ENCODE peak calls at places on chromosomes 7 and 10, in nine cellular contexts. Q is H1, J is astrocyte, T is endodermal cell, E is fibroblast of lung, K is IMR-90, F is adipocyte, M is MM.1S, C is neural progenitor cell. X is an unnamed sample.

GRCh38 chr7:5574770-5575269 is 151.2 kb upstream of the TNRC18 start:
- DNase-seq in M (no peak), Q (peak), K (no peak), J (no peak), F (no peak), E (no peak), C (peak), T (peak), X (peak)

GRCh38 chr7:106239406-106239805 is 45.4 kb downstream of the NAMPT start:
- DNase-seq in C (no peak), F (peak), J (no peak), Q (no peak), M (no peak), T (no peak), K (no peak), E (no peak), X (no peak)

GRCh38 chr10:70432561-70433263 is 8.8 kb downstream of the NODAL start:
- DNase-seq in T (no peak), J (no peak), E (no peak), F (no peak), C (no peak), K (no peak), Q (no peak), M (no peak), X (no peak)

GRCh38 chr10:129848571-129849451 is 115.3 kb downstream of the EBF3 start:
- DNase-seq in F (no peak), T (no peak), J (no peak), C (no peak), K (no peak), M (no peak), E (no peak), Q (no peak), X (no peak)

GRCh38 chr7:15457959-15458955 is 103.6 kb downstream of the AGMO start:
- DNase-seq in C (no peak), T (no peak), K (no peak), E (no peak), Q (no peak), M (no peak), J (no peak), F (peak), X (no peak)

GRCh38 chr7:46291064-46291463 is 370.0 kb upstream of the IGFBP3 start:
- DNase-seq in K (peak), J (peak), E (peak), F (peak), M (no peak), C (no peak), T (no peak), Q (no peak), X (no peak)

GRCh38 chr10:7515549-7515948 is 104.7 kb upstream of the SFMBT2 start:
- DNase-seq in K (no peak), M (no peak), C (no peak), F (no peak), E (no peak), J (no peak), Q (no peak), T (no peak), X (no peak)

GRCh38 chr10:120460776-120461175 is 3.7 kb downstream of the PLPP4 start:
- DNase-seq in Q (no peak), K (peak), J (peak), T (no peak), C (no peak), M (no peak), F (peak), E (peak), X (peak)

GRCh38 chr7:69395072-69395714 is 203.1 kb upstream of the AUTS2 start:
- DNase-seq in M (no peak), Q (no peak), J (peak), E (peak), T (peak), K (no peak), F (peak), C (no peak), X (no peak)

GRCh38 chr7:34849966-34850365 is 187.3 kb downstream of the DPY19L1 start:
- DNase-seq in E (no peak), M (no peak), Q (no peak), J (no peak), K (no peak), C (no peak), F (no peak), T (no peak), X (no peak)

GRCh38 chr10:67676208-67676825 is 19.7 kb downstream of the CTNNA3 start:
- DNase-seq in J (no peak), F (no peak), E (no peak), K (no peak), M (no peak), C (no peak), T (no peak), Q (no peak), X (no peak)

GRCh38 chr7:24854866-24855265 is 97.6 kb upstream of the GSDME start:
- DNase-seq in F (peak), M (no peak), T (no peak), K (peak), Q (no peak), J (peak), C (no peak), E (peak), X (no peak)

GRCh38 chr7:71733108-71733870 is 601.3 kb downstream of the GALNT17 start:
- DNase-seq in J (peak), Q (peak), M (peak), E (peak), K (peak), C (peak), F (peak), T (peak), X (peak)
- H3K9ac ChIP-seq in J (no peak), Q (no peak), M (no peak), E (no peak), K (no peak), C (no peak), F (no peak), T (no peak), X (no peak)

DNA sequence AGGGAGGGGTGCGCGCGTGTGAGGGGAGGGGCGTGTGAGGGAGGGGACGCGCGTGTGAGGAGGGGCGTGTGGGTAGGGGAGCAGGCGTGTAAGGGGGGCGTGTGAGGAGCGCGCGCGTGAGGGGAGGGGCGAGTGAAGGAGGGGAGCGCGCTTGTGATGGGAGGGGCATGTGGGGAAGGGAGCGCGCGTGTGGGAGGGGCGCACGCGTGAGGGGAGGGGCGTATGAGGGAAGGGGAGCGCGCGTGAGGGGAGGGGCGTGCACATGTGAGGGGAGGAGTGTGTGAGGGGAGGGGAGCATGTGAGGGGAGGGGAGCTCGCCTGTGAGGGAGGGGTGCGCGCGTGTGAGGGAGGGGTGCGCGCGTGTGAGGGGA is 19.1 kb downstream of the MXI1 start:
- DNase-seq in J (peak), M (peak), E (peak), K (peak), F (peak), T (peak), Q (peak), C (peak), X (peak)
- H3K9ac ChIP-seq in J (peak), M (no peak), E (no peak), K (peak), F (no peak), T (no peak), Q (no peak), C (no peak), X (no peak)

GRCh38 chr7:88309845-88310244 is 3.2 kb upstream of the STEAP4 start:
- DNase-seq in Q (no peak), F (no peak), M (no peak), T (no peak), C (no peak), K (no peak), E (no peak), J (no peak), X (no peak)

GRCh38 chr7:88307412-88307811 is 718 bp upstream of the STEAP4 start:
- DNase-seq in C (no peak), F (no peak), M (no peak), E (no peak), T (no peak), Q (no peak), J (no peak), K (no peak), X (no peak)

GRCh38 chr7:88307841-88308240 is 1.1 kb upstream of the STEAP4 start:
- DNase-seq in F (no peak), Q (no peak), J (no peak), E (no peak), K (no peak), T (no peak), M (no peak), C (no peak), X (no peak)

GRCh38 chr7:88305044-88305443 is 1.6 kb downstream of the STEAP4 start:
- DNase-seq in E (no peak), C (no peak), F (no peak), K (no peak), J (no peak), T (no peak), Q (no peak), M (no peak), X (no peak)

DNA sequence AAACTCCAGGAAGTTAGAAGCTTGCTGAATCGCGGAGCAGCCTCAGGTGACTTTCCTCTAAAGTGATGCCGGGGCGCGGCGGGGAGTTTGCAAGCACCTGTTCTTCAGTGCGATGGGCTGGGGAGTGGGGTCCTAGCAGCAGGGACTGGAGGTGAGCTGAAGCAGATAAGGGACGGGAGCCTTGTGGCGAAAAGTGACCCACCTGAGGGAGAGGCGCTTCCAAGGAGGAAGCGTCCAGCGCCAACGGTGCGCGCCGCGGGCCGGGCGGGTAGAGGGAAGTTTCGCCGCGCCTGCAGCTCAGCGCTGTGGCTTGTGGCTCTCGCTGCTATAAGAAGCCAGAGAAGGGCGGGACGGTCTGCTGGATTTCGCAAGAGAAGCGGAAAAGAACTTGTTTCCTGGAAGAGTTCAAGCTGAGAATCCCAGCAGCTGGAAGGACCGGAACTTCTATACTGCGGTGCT is at the start of gene STEAP4:
- DNase-seq in J (peak), F (peak), K (peak), C (peak), Q (peak), M (no peak), T (peak), E (peak), X (no peak)
- H3K9ac ChIP-seq in J (no peak), F (peak), K (no peak), C (no peak), Q (no peak), M (no peak), T (no peak), E (no peak), X (no peak)

DNA sequence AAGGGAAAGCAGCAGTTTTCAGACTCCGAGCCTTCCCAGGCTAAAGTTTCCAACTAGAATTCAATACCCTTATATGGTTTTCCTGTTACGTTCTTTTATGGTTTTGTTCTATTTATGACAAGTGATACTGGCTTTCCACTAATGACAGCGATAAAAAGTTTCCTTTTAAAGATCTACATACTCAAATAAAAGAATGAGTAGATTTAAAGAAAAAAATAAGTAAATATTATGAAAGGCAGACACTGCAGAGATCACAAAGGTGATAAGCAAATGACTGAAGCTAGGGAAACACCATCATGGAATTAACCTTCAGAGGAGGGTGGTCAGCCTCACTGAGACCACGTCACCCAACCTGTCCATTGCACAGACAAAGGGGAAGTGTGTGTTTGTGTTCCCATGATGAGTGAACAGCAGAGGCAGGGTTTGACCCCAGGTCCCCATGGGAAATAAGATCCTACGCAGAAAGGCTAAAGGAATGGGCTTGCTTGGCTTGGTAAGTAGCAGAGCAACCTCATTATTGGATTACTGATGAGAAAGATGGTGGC is 4.0 kb downstream of the VSIR start:
- DNase-seq in J (no peak), C (no peak), T (no peak), E (peak), K (peak), Q (no peak), M (no peak), F (peak), X (peak)
- H3K9ac ChIP-seq in J (no peak), C (no peak), T (no peak), E (no peak), K (no peak), Q (no peak), M (peak), F (peak), X (peak)

GRCh38 chr10:96309631-96310358 is 5.6 kb downstream of the DNTT start:
- DNase-seq in K (no peak), Q (no peak), J (no peak), E (no peak), C (peak), F (no peak), M (no peak), T (peak), X (no peak)
- H3K9ac ChIP-seq in K (no peak), Q (no peak), J (no peak), E (no peak), C (no peak), F (no peak), M (no peak), T (no peak), X (no peak)

GRCh38 chr10:1050145-1050544 is 1.2 kb upstream of the IDI1 start:
- DNase-seq in Q (no peak), J (no peak), C (peak), T (peak), F (peak), E (peak), K (peak), M (peak), X (peak)
- H3K9ac ChIP-seq in Q (peak), J (peak), C (peak), T (peak), F (peak), E (peak), K (peak), M (peak), X (peak)

X was measured in endothelial cell of umbilical vein.